ENCODE peak calls at places on chromosomes 11 and 22, in eight cellular contexts. One of them, this sample, is unnamed.

GRCh38 chr11:36356201-36356600 is 60.1 kb downstream of the PRR5L start:
- DNase-seq in adrenal gland: no peak
- DNase-seq in upper lobe of left lung: no peak
- DNase-seq in transverse colon: peak; percentile 57
- DNase-seq in K562: no peak
- DNase-seq in GM12878: peak; percentile 57
- DNase-seq in stomach: no peak
- DNase-seq in A549: no peak
- DNase-seq in this sample: no peak

GRCh38 chr22:32539631-32540449 is 65.2 kb downstream of the FBXO7 start:
- DNase-seq in K562: no peak
- DNase-seq in GM12878: peak; percentile 28
- DNase-seq in stomach: no peak
- DNase-seq in upper lobe of left lung: no peak
- DNase-seq in adrenal gland: peak; percentile 54
- DNase-seq in transverse colon: peak; percentile 33
- DNase-seq in A549: no peak
- DNase-seq in this sample: peak; percentile 83

GRCh38 chr11:110971110-110971509 is 258.9 kb upstream of the ARHGAP20 start:
- DNase-seq in adrenal gland: no peak
- DNase-seq in stomach: no peak
- DNase-seq in transverse colon: no peak
- DNase-seq in upper lobe of left lung: no peak
- DNase-seq in GM12878: no peak
- DNase-seq in K562: no peak
- DNase-seq in A549: no peak
- DNase-seq in this sample: no peak

GRCh38 chr22:42611076-42611475 is 3.6 kb downstream of the POLDIP3 start:
- DNase-seq in transverse colon: no peak
- DNase-seq in K562: no peak
- DNase-seq in GM12878: no peak
- DNase-seq in upper lobe of left lung: no peak
- DNase-seq in stomach: no peak
- DNase-seq in adrenal gland: no peak
- DNase-seq in A549: no peak
- DNase-seq in this sample: no peak

GRCh38 chr11:5380740-5381342 is 2.8 kb upstream of the OR51M1 start:
- DNase-seq in K562: peak; percentile 54
- DNase-seq in adrenal gland: peak; percentile 66
- DNase-seq in transverse colon: peak; percentile 27
- DNase-seq in GM12878: no peak
- DNase-seq in A549: peak; percentile 36
- DNase-seq in stomach: peak; percentile 54
- DNase-seq in upper lobe of left lung: no peak
- DNase-seq in this sample: peak; percentile 21

GRCh38 chr11:91904792-91905785 is 319.5 kb upstream of the FAT3 start:
- DNase-seq in A549: no peak
- DNase-seq in adrenal gland: no peak
- DNase-seq in GM12878: no peak
- DNase-seq in stomach: no peak
- DNase-seq in upper lobe of left lung: no peak
- DNase-seq in K562: peak; percentile 8
- DNase-seq in transverse colon: no peak
- DNase-seq in this sample: no peak

GRCh38 chr22:23912293-23912903 is 18.2 kb downstream of the MIF start:
- DNase-seq in transverse colon: no peak
- DNase-seq in GM12878: no peak
- DNase-seq in adrenal gland: no peak
- DNase-seq in upper lobe of left lung: no peak
- DNase-seq in A549: no peak
- DNase-seq in K562: no peak
- DNase-seq in stomach: no peak
- DNase-seq in this sample: no peak

GRCh38 chr22:38799265-38800002 is 5.5 kb upstream of the DNAL4 start:
- DNase-seq in K562: no peak
- DNase-seq in adrenal gland: no peak
- DNase-seq in upper lobe of left lung: no peak
- DNase-seq in GM12878: no peak
- DNase-seq in transverse colon: no peak
- DNase-seq in A549: no peak
- DNase-seq in stomach: no peak
- DNase-seq in this sample: no peak

GRCh38 chr11:61928606-61929005 is 11.2 kb upstream of the RAB3IL1 start:
- DNase-seq in stomach: no peak
- DNase-seq in A549: no peak
- DNase-seq in upper lobe of left lung: no peak
- DNase-seq in adrenal gland: no peak
- DNase-seq in K562: no peak
- DNase-seq in GM12878: no peak
- DNase-seq in transverse colon: no peak
- DNase-seq in this sample: no peak

GRCh38 chr11:100821198-100821597 is 134.1 kb downstream of the ARHGAP42 start:
- DNase-seq in transverse colon: no peak
- DNase-seq in stomach: no peak
- DNase-seq in K562: no peak
- DNase-seq in upper lobe of left lung: no peak
- DNase-seq in adrenal gland: no peak
- DNase-seq in GM12878: no peak
- DNase-seq in A549: no peak
- DNase-seq in this sample: no peak

GRCh38 chr11:72599325-72600117 is 74.7 kb downstream of the PDE2A start:
- DNase-seq in A549: no peak
- DNase-seq in stomach: no peak
- DNase-seq in adrenal gland: peak; percentile 53
- DNase-seq in upper lobe of left lung: no peak
- DNase-seq in transverse colon: no peak
- DNase-seq in K562: no peak
- DNase-seq in GM12878: no peak
- DNase-seq in this sample: no peak

GRCh38 chr22:20243545-20244249 is 24.4 kb downstream of the RTN4R start:
- DNase-seq in transverse colon: peak; percentile 49
- DNase-seq in GM12878: no peak
- DNase-seq in adrenal gland: peak; percentile 85
- DNase-seq in K562: peak; percentile 91
- DNase-seq in upper lobe of left lung: peak; percentile 73
- DNase-seq in A549: peak; percentile 13
- DNase-seq in stomach: peak; percentile 35
- DNase-seq in this sample: no peak

GRCh38 chr11:10477690-10478046 is 22.6 kb downstream of the AMPD3 start:
- DNase-seq in GM12878: no peak
- DNase-seq in stomach: no peak
- DNase-seq in upper lobe of left lung: no peak
- DNase-seq in A549: no peak
- DNase-seq in K562: no peak
- DNase-seq in adrenal gland: peak; percentile 11
- DNase-seq in transverse colon: no peak
- DNase-seq in this sample: no peak

GRCh38 chr11:112185883-112186282 is 10.6 kb downstream of the BCO2 start:
- DNase-seq in upper lobe of left lung: no peak
- DNase-seq in K562: no peak
- DNase-seq in adrenal gland: no peak
- DNase-seq in stomach: no peak
- DNase-seq in transverse colon: no peak
- DNase-seq in A549: no peak
- DNase-seq in GM12878: no peak
- DNase-seq in this sample: no peak

GRCh38 chr11:57804466-57804865 is 42.9 kb downstream of the CTNND1 start:
- DNase-seq in K562: no peak
- DNase-seq in A549: no peak
- DNase-seq in transverse colon: no peak
- DNase-seq in adrenal gland: no peak
- DNase-seq in GM12878: no peak
- DNase-seq in upper lobe of left lung: no peak
- DNase-seq in stomach: no peak
- DNase-seq in this sample: no peak

GRCh38 chr11:11782532-11783110 is 59.2 kb upstream of the USP47 start:
- DNase-seq in adrenal gland: no peak
- DNase-seq in K562: no peak
- DNase-seq in stomach: peak; percentile 90
- DNase-seq in GM12878: no peak
- DNase-seq in A549: no peak
- DNase-seq in upper lobe of left lung: no peak
- DNase-seq in transverse colon: peak; percentile 49
- DNase-seq in this sample: no peak

GRCh38 chr11:124717786-124718634 is 21.7 kb upstream of the NRGN start:
- DNase-seq in K562: no peak
- DNase-seq in GM12878: no peak
- DNase-seq in adrenal gland: no peak
- DNase-seq in stomach: no peak
- DNase-seq in A549: no peak
- DNase-seq in upper lobe of left lung: peak; percentile 87
- DNase-seq in transverse colon: no peak
- DNase-seq in this sample: no peak

GRCh38 chr22:25281675-25282345 is 62.4 kb downstream of the CRYBB2 start:
- DNase-seq in A549: no peak
- DNase-seq in upper lobe of left lung: peak; percentile 57
- DNase-seq in GM12878: no peak
- DNase-seq in transverse colon: no peak
- DNase-seq in K562: no peak
- DNase-seq in adrenal gland: no peak
- DNase-seq in stomach: no peak
- DNase-seq in this sample: no peak

GRCh38 chr22:32617883-32618282 is 143.3 kb downstream of the FBXO7 start:
- DNase-seq in stomach: no peak
- DNase-seq in GM12878: no peak
- DNase-seq in upper lobe of left lung: no peak
- DNase-seq in adrenal gland: no peak
- DNase-seq in K562: no peak
- DNase-seq in transverse colon: peak; percentile 79
- DNase-seq in A549: no peak
- DNase-seq in this sample: no peak

GRCh38 chr11:61356701-61357100 is 5.0 kb downstream of the CYB561A3 start:
- DNase-seq in upper lobe of left lung: no peak
- DNase-seq in GM12878: no peak
- DNase-seq in adrenal gland: no peak
- DNase-seq in transverse colon: no peak
- DNase-seq in stomach: no peak
- DNase-seq in K562: no peak
- DNase-seq in A549: no peak
- DNase-seq in this sample: no peak

DNA sequence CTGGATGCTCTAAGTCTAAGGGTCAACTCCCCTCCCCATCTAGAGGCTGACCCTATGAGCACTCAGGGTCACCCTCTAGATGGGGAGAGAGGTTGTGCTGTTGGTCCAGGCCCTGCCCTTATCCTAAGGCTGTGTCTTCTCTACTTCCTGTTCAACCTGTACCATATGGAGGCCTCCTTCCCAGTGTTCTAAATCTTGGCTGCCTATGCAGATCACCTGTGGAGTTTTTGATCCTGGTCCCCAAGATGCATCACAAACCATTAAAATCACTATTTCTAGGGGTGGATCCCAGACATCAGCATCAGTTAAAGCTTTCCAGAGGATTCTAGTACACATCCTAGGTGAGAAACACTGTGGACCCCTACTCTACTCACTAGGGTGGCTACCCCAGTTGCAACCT is 26.2 kb downstream of the LARGE1 start:
- DNase-seq in transverse colon: no peak
- DNase-seq in upper lobe of left lung: no peak
- DNase-seq in adrenal gland: no peak
- DNase-seq in stomach: no peak
- DNase-seq in K562: no peak
- DNase-seq in A549: no peak
- DNase-seq in GM12878: no peak
- DNase-seq in this sample: no peak
- TF ChIP-seq POLR2A in transverse colon: no peak
- TF ChIP-seq POLR2A in upper lobe of left lung: no peak
- TF ChIP-seq POLR2A in adrenal gland: no peak
- TF ChIP-seq POLR2A in stomach: no peak
- TF ChIP-seq POLR2A in K562: no peak
- TF ChIP-seq POLR2A in A549: no peak
- TF ChIP-seq POLR2A in GM12878: no peak
- TF ChIP-seq POLR2A in this sample: no peak

GRCh38 chr11:327581-327923 is 6.9 kb upstream of the IFITM3 start:
- DNase-seq in K562: no peak
- DNase-seq in adrenal gland: no peak
- DNase-seq in upper lobe of left lung: no peak
- DNase-seq in A549: no peak
- DNase-seq in transverse colon: no peak
- DNase-seq in GM12878: no peak
- DNase-seq in stomach: no peak
- DNase-seq in this sample: no peak

GRCh38 chr11:328012-328411 is 7.4 kb upstream of the IFITM3 start:
- DNase-seq in stomach: no peak
- DNase-seq in K562: no peak
- DNase-seq in GM12878: no peak
- DNase-seq in A549: no peak
- DNase-seq in transverse colon: no peak
- DNase-seq in adrenal gland: no peak
- DNase-seq in upper lobe of left lung: no peak
- DNase-seq in this sample: peak; percentile 46

GRCh38 chr11:326842-327580 is 6.4 kb upstream of the IFITM3 start:
- DNase-seq in upper lobe of left lung: no peak
- DNase-seq in GM12878: peak; percentile 96
- DNase-seq in stomach: peak; percentile 80
- DNase-seq in K562: peak; percentile 46
- DNase-seq in A549: no peak
- DNase-seq in transverse colon: peak; percentile 87
- DNase-seq in adrenal gland: peak; percentile 89
- DNase-seq in this sample: peak; percentile 90

GRCh38 chr11:325796-326591 is 5.3 kb upstream of the IFITM3 start:
- DNase-seq in transverse colon: no peak
- DNase-seq in K562: peak; percentile 3
- DNase-seq in stomach: no peak
- DNase-seq in A549: no peak
- DNase-seq in upper lobe of left lung: no peak
- DNase-seq in GM12878: no peak
- DNase-seq in adrenal gland: no peak
- DNase-seq in this sample: no peak

DNA sequence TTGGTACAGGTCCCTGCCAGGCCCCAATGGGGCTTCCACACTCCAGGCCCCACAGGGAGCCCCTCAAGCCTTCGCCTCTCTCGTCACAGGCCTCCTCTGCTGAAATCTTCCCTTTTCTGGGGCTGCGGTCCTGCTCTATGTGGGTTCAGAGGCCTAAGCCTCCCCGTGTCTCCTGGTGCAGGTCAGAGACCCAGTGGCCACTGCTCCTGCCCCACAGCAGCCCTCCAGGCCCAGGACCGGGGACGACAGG is 5.9 kb upstream of the IFITM3 start:
- DNase-seq in adrenal gland: no peak
- DNase-seq in GM12878: no peak
- DNase-seq in K562: no peak
- DNase-seq in upper lobe of left lung: peak; percentile 68
- DNase-seq in A549: no peak
- DNase-seq in transverse colon: no peak
- DNase-seq in stomach: no peak
- DNase-seq in this sample: no peak
- H3K4me3 ChIP-seq in adrenal gland: peak overlapping the region; percentile 41
- H3K4me3 ChIP-seq in GM12878: peak overlapping the region; percentile 56
- H3K4me3 ChIP-seq in K562: peak overlapping the region; percentile 18
- H3K4me3 ChIP-seq in upper lobe of left lung: no peak overlapping the region
- H3K4me3 ChIP-seq in A549: no peak overlapping the region
- H3K4me3 ChIP-seq in transverse colon: no peak overlapping the region
- H3K4me3 ChIP-seq in stomach: peak overlapping the region; percentile 12
- H3K4me3 ChIP-seq in this sample: no peak overlapping the region

GRCh38 chr22:30399718-30400117 is 2.9 kb downstream of the SEC14L2 start:
- DNase-seq in K562: no peak
- DNase-seq in upper lobe of left lung: no peak
- DNase-seq in GM12878: no peak
- DNase-seq in adrenal gland: no peak
- DNase-seq in transverse colon: no peak
- DNase-seq in A549: no peak
- DNase-seq in stomach: no peak
- DNase-seq in this sample: no peak
- H3K27ac ChIP-seq in K562: no peak overlapping the region
- H3K27ac ChIP-seq in upper lobe of left lung: no peak overlapping the region
- H3K27ac ChIP-seq in GM12878: no peak overlapping the region
- H3K27ac ChIP-seq in adrenal gland: no peak overlapping the region
- H3K27ac ChIP-seq in transverse colon: no peak overlapping the region
- H3K27ac ChIP-seq in A549: no peak overlapping the region
- H3K27ac ChIP-seq in stomach: no peak overlapping the region
- H3K27ac ChIP-seq in this sample: peak overlapping the region; percentile 90

GRCh38 chr11:17386331-17387084 is 2.0 kb downstream of the KCNJ11 start:
- DNase-seq in GM12878: no peak
- DNase-seq in transverse colon: peak; percentile 63
- DNase-seq in upper lobe of left lung: peak; percentile 76
- DNase-seq in stomach: peak; percentile 80
- DNase-seq in A549: peak; percentile 65
- DNase-seq in K562: peak; percentile 67
- DNase-seq in adrenal gland: peak; percentile 56
- DNase-seq in this sample: peak; percentile 57
- TF ChIP-seq POLR2A in GM12878: no peak
- TF ChIP-seq POLR2A in transverse colon: no peak
- TF ChIP-seq POLR2A in upper lobe of left lung: no peak
- TF ChIP-seq POLR2A in stomach: no peak
- TF ChIP-seq POLR2A in A549: no peak
- TF ChIP-seq POLR2A in K562: no peak
- TF ChIP-seq POLR2A in adrenal gland: no peak
- TF ChIP-seq POLR2A in this sample: no peak